ENCODE peak calls at places on chromosomes 5 and 9, in four cellular contexts. J is HepG2, V is K562, S is H1. K is an unnamed sample.
A peak's percentile ranks its signal among the peaks of the same experiment; 100 is the strongest.

GRCh38 chr9:83327323-83327722 is 210.9 kb downstream of the FRMD3 start:
- DNase-seq in J (peak; percentile 56), V (no peak), S (no peak), K (no peak)

GRCh38 chr5:151413800-151414199 is 33.6 kb upstream of the SLC36A1 start:
- DNase-seq in J (no peak), V (no peak), S (no peak), K (no peak)

GRCh38 chr5:71529682-71530081 is 57.5 kb upstream of the MCCC2 start:
- DNase-seq in J (no peak), V (no peak), S (no peak), K (no peak)

GRCh38 chr5:15938186-15938585 is 241.4 kb downstream of the MARCHF11 start:
- DNase-seq in J (no peak), V (no peak), S (no peak), K (no peak)

GRCh38 chr5:78467744-78468357 is 107.4 kb downstream of the SCAMP1 start:
- DNase-seq in J (peak; percentile 31), V (peak; percentile 34), S (no peak), K (peak; percentile 37)

GRCh38 chr5:114565871-114566270 is 204.0 kb downstream of the KCNN2 start:
- DNase-seq in J (no peak), V (no peak), S (no peak), K (no peak)

GRCh38 chr9:98010450-98010849 is 27.3 kb downstream of the ANP32B start:
- DNase-seq in J (no peak), V (peak; percentile 38), S (no peak), K (no peak)

GRCh38 chr9:127742435-127743088 is 7.5 kb upstream of the TOR2A start:
- DNase-seq in J (no peak), V (peak; percentile 96), S (peak; percentile 91), K (peak; percentile 88)

GRCh38 chr5:177097016-177097985 is 10.6 kb downstream of the FGFR4 start:
- DNase-seq in J (no peak), V (no peak), S (no peak), K (no peak)

GRCh38 chr5:150303070-150303595 is 428 bp upstream of the ARSI start:
- DNase-seq in J (no peak), V (no peak), S (no peak), K (no peak)

GRCh38 chr5:179401-179800 is 11.9 kb upstream of the LRRC14B start:
- DNase-seq in J (no peak), V (no peak), S (no peak), K (no peak)

GRCh38 chr5:58491216-58491892 is at the start of gene GAPT:
- DNase-seq in J (no peak), V (no peak), S (no peak), K (no peak)

DNA sequence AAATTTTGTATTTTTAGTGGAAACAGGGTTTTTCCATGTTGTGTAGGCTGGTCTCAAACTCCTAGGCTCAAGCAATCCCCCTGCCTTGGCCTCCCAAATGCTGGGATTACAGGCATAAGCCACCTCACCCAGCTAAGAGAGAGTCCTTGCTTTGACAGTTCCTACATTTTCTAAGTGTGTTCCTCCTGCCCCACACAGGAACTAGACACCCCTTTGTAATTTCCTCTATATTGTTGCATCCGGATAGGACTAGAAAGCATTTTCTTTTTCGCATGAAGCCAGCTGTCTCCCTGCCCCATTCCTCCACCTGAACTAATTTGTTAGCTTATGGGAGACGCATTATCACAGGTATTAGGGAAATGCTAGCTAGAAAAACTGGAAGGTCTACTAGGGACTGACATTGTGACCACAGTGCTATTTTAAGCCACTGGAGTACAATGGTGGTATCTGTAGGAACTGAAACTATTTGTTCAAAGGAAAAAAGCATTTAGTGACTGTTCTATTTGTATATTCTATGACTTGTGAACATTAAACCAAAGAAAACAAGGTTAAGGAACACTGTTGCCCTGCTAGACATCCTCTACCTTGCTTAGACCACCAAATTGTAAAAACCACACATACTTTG is 214.1 kb downstream of the SMARCA2 start:
- DNase-seq in J (no peak), V (no peak), S (no peak), K (no peak)
- TF ChIP-seq PHF8 in J (no peak), V (no peak), S (no peak), K (no peak)

GRCh38 chr5:80406980-80407734 is 707 bp upstream of the ZFYVE16 start:
- DNase-seq in J (peak; percentile 80), V (no peak), S (no peak), K (peak; percentile 6)
- TF ChIP-seq PHF8 in J (no peak), V (no peak), S (no peak), K (no peak)

GRCh38 chr9:116264361-116264760 is 110.8 kb downstream of the PAPPA start:
- DNase-seq in J (no peak), V (no peak), S (no peak), K (no peak)

GRCh38 chr9:116260531-116260930 is 106.9 kb downstream of the PAPPA start:
- DNase-seq in J (no peak), V (no peak), S (no peak), K (no peak)

GRCh38 chr9:116267021-116267420 is 113.4 kb downstream of the PAPPA start:
- DNase-seq in J (no peak), V (no peak), S (no peak), K (no peak)

GRCh38 chr9:116262421-116262820 is 108.8 kb downstream of the PAPPA start:
- DNase-seq in J (no peak), V (no peak), S (no peak), K (no peak)
- TF ChIP-seq PHF8 in J (no peak), V (no peak), S (no peak), K (no peak)

GRCh38 chr5:11791777-11792176 is 112.5 kb downstream of the CTNND2 start:
- DNase-seq in J (no peak), V (no peak), S (no peak), K (no peak)

GRCh38 chr5:11801061-11801460 is 103.2 kb downstream of the CTNND2 start:
- DNase-seq in J (no peak), V (no peak), S (no peak), K (no peak)

GRCh38 chr5:11793396-11793795 is 110.8 kb downstream of the CTNND2 start:
- DNase-seq in J (no peak), V (no peak), S (no peak), K (no peak)

GRCh38 chr5:11792621-11793020 is 111.6 kb downstream of the CTNND2 start:
- DNase-seq in J (no peak), V (no peak), S (no peak), K (no peak)

DNA sequence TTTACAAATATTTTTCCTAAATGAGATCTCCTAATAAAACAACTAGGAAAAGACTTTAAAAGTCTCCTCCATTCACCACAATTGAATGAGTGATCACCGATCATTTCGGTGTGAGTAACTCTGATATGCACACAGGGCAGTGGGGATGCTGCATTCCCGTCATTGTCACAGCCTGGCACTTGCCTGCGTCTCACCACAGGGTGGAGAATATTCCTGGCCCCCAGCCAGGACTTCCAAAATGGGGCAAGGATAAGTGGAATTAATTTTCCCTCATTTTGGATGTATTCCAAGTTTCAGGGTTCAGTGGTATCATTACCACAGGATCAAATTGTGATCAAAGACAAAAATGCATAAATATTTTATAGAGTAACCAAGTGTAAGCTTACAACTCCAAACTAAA is 107.1 kb downstream of the CTNND2 start:
- DNase-seq in J (no peak), V (no peak), S (no peak), K (no peak)
- TF ChIP-seq PHF8 in J (no peak), V (no peak), S (no peak), K (no peak)

GRCh38 chr5:32190094-32190493 is 16.0 kb upstream of the GOLPH3 start:
- DNase-seq in J (no peak), V (no peak), S (no peak), K (no peak)

GRCh38 chr5:32195265-32195664 is 21.1 kb upstream of the GOLPH3 start:
- DNase-seq in J (no peak), V (no peak), S (no peak), K (no peak)

GRCh38 chr5:32197032-32197431 is 22.9 kb upstream of the GOLPH3 start:
- DNase-seq in J (no peak), V (no peak), S (no peak), K (no peak)

GRCh38 chr5:32187675-32188074 is 13.6 kb upstream of the GOLPH3 start:
- DNase-seq in J (no peak), V (no peak), S (no peak), K (no peak)

GRCh38 chr5:32193591-32193990 is 19.5 kb upstream of the GOLPH3 start:
- DNase-seq in J (peak; percentile 86), V (no peak), S (no peak), K (peak; percentile 83)
- TF ChIP-seq PHF8 in J (no peak), V (no peak), S (no peak), K (no peak)

DNA sequence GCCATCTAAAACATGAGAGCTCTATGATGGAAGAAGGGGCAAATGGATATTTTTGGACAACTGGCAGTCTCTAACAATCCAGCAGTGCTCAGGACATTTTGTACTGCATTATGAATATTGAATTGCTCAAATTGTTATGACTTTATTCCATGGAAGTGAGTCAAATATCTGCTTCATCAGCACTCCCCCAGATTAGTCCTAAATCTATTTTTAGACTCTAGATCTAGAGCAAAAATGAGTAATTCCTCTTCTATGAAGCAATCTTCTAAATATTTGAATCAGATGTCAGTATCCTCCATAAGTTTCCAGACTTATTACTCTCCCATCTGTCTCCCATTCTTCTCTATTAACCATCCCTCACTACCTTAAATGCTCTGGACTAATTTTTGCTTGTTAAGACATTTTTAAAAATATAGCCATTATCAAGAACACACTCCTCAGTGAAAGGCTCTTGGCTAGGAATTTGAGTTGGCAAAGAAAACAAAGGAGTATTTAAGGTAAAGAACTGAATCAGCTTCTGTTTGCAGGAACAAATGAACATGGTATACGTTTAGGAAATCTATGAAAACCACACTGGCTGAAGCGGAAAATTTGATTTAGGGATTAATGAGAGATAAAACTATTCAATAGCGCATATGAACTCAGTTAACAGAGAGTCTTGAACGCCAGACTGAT is 300.9 kb downstream of the MCTP1 start:
- DNase-seq in J (no peak), V (no peak), S (no peak), K (no peak)
- TF ChIP-seq PHF8 in J (no peak), V (no peak), S (no peak), K (no peak)

GRCh38 chr5:135883441-135883840 is 12.2 kb downstream of the IL9 start:
- DNase-seq in J (no peak), V (peak; percentile 23), S (no peak), K (no peak)
- TF ChIP-seq PHF8 in J (no peak), V (no peak), S (no peak), K (no peak)

DNA sequence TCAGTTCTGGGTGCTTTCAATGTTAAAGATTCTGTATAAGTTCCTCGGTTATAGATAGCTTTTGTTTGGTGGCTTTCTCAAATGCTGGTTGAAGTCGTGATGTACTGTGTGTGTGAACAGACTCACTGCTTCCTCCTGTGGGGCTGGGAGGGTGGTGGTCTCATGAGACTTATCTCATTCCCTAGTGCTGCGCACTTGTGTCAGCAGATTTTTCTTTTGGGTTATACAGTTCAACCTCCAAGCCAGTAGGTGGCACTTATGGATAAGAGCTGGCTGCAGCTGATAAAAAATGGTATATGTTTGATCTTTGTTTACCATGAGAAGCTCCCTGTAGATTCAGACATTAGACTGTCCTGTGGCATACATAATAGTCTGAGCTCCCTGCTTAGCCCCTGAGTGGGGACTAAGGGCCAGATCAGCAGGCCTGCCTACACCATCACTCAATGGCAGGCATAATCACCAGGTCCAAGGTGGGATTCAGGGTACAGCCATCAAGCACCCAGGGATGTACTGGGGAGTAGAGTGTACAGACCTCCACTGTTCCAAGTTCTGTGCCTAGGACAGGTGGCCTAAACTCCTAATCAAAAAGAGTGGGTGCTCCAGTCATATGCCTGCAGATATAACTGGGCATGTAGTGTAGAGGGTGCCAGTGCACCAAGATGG is 174.2 kb downstream of the OXCT1 start:
- DNase-seq in J (no peak), V (no peak), S (no peak), K (no peak)
- TF ChIP-seq PHF8 in J (no peak), V (no peak), S (no peak), K (no peak)

GRCh38 chr5:157459715-157460599 is at the start of gene NIPAL4:
- DNase-seq in J (no peak), V (no peak), S (no peak), K (peak; percentile 40)
- TF ChIP-seq PHF8 in J (no peak), V (no peak), S (no peak), K (no peak)

GRCh38 chr5:113343343-113343742 is 91.4 kb downstream of the TSSK1B start:
- DNase-seq in J (no peak), V (no peak), S (no peak), K (no peak)
- TF ChIP-seq PHF8 in J (no peak), V (no peak), S (no peak), K (no peak)